ENCODE peak calls at places on chromosomes 4 and X, in nine cellular contexts. U is stimulated activated CD8-positive, alpha-beta memory T cell treated with anti-CD3 and anti-CD28 coated beads, Interleukin-7, amount 100 ng/mL, for 48 hours; K is activated CD8-positive, alpha-beta memory T cell treated with anti-CD3 and anti-CD28 coated beads for 1 hour; S is HTR-8/SVneo; A is activated T-cell treated with anti-CD3 and anti-CD28 coated beads, Interleukin-2, amount 50 U/mL, for 4 hours; G is caudate nucleus; W is natural killer cell; C is M059J; L is adipocyte. P is an unnamed sample.
A peak's percentile ranks its signal among the peaks of the same experiment; 100 is the strongest.

GRCh38 chr4:168724960-168725359 is 228.1 kb downstream of the PALLD start:
- DNase-seq in A (no peak), U (no peak), G (no peak), S (no peak), C (no peak), W (no peak), K (no peak), L (peak; percentile 56), P (no peak)

GRCh38 chr4:184653650-184654049 is 4.1 kb downstream of the PRIMPOL start:
- DNase-seq in U (no peak), L (peak; percentile 79), G (no peak), S (peak; percentile 62), W (no peak), C (peak; percentile 57), K (no peak), A (no peak), P (no peak)

GRCh38 chr4:108885211-108885610 is 122.4 kb upstream of the ETNPPL start:
- DNase-seq in W (no peak), A (no peak), S (no peak), C (peak; percentile 15), G (no peak), K (no peak), L (peak; percentile 55), U (no peak), P (no peak)

GRCh38 chr4:89434364-89434988 is 126.9 kb upstream of the GPRIN3 start:
- DNase-seq in W (no peak), A (no peak), C (peak; percentile 25), G (no peak), L (peak; percentile 78), U (no peak), S (peak; percentile 6), K (no peak), P (peak; percentile 47)

GRCh38 chr4:11640584-11640983 is 211.9 kb upstream of the HS3ST1 start:
- DNase-seq in L (no peak), G (no peak), K (no peak), A (no peak), U (no peak), W (no peak), S (no peak), C (peak; percentile 72), P (no peak)

GRCh38 chr4:141328550-141329173 is 108.0 kb downstream of the ZNF330 start:
- DNase-seq in A (no peak), C (no peak), U (no peak), K (no peak), W (no peak), S (no peak), L (no peak), G (no peak), P (no peak)

GRCh38 chr4:84673475-84674230 is 90.7 kb downstream of the CDS1 start:
- DNase-seq in G (no peak), W (no peak), L (peak; percentile 81), C (peak; percentile 90), S (peak; percentile 30), K (no peak), U (no peak), A (no peak), P (no peak)

GRCh38 chr4:1312821-1313640 is 23.3 kb downstream of the MAEA start:
- DNase-seq in S (no peak), W (no peak), L (no peak), C (no peak), A (no peak), K (no peak), G (no peak), U (no peak), P (no peak)

GRCh38 chr4:154407483-154407882 is 84.1 kb downstream of the DCHS2 start:
- DNase-seq in S (no peak), U (no peak), G (no peak), L (no peak), K (no peak), A (no peak), W (no peak), C (no peak), P (no peak)

GRCh38 chr4:73917081-73917501 is 47.9 kb downstream of the CXCL1 start:
- DNase-seq in U (no peak), K (no peak), A (no peak), L (peak; percentile 98), W (no peak), C (peak; percentile 93), G (no peak), S (peak; percentile 14), P (no peak)

GRCh38 chrX:136146614-136147319 is 566 bp upstream of the FHL1 start:
- DNase-seq in G (no peak), C (peak; percentile 26), S (no peak), L (peak; percentile 31), W (no peak), K (no peak), A (peak; percentile 10), U (no peak), P (no peak)

GRCh38 chr4:37685211-37685725 is 908 bp downstream of the RELL1 start:
- DNase-seq in W (peak; percentile 31), L (peak; percentile 74), C (peak; percentile 60), S (no peak), G (no peak), U (no peak), K (no peak), A (peak; percentile 12), P (no peak)

GRCh38 chr4:178215309-178215708 is 773.1 kb upstream of the AGA start:
- DNase-seq in U (no peak), S (no peak), A (no peak), C (no peak), K (no peak), L (no peak), W (no peak), G (no peak), P (no peak)